ENCODE peak calls at places on chromosomes 6 and 20, in eight cellular contexts. P is activated gamma-delta T cell, X is cardiac fibroblast, V is hypothalamus, R is LoVo, I is SIG-M5, U is A172, W is GM12864. T is an unnamed sample.

GRCh38 chr6:167748046-167748445 is 78.7 kb upstream of the AFDN start:
- DNase-seq in V (no peak), I (no peak), X (no peak), W (no peak), U (no peak), R (no peak), P (no peak), T (no peak)

GRCh38 chr6:10166031-10166430 is 248.8 kb downstream of the TFAP2A start:
- DNase-seq in V (no peak), U (no peak), X (no peak), W (no peak), P (no peak), I (no peak), R (no peak), T (no peak)

GRCh38 chr20:22214296-22214695 is 370.1 kb downstream of the FOXA2 start:
- DNase-seq in P (no peak), W (no peak), V (no peak), U (no peak), I (no peak), R (no peak), X (no peak), T (no peak)

GRCh38 chr6:126300735-126301134 is 39.2 kb upstream of the CENPW start:
- DNase-seq in X (no peak), R (no peak), W (no peak), V (no peak), P (no peak), U (no peak), I (no peak), T (no peak)

GRCh38 chr20:62360854-62361798 is 6.0 kb downstream of the LAMA5 start:
- DNase-seq in U (peak; percentile 72), P (no peak), R (peak; percentile 62), V (no peak), X (no peak), W (no peak), I (no peak), T (no peak)

GRCh38 chr20:57256205-57256604 is 10.2 kb downstream of the BMP7 start:
- DNase-seq in W (no peak), P (no peak), R (no peak), X (no peak), V (no peak), U (no peak), I (no peak), T (no peak)

GRCh38 chr20:59222982-59223610 is 59.5 kb downstream of the ZNF831 start:
- DNase-seq in I (no peak), V (no peak), U (no peak), W (no peak), X (peak; percentile 3), P (no peak), R (peak; percentile 4), T (no peak)

GRCh38 chr20:62719250-62719945 is 10.8 kb downstream of the NTSR1 start:
- DNase-seq in X (no peak), W (no peak), I (no peak), P (no peak), R (no peak), U (peak; percentile 65), V (no peak), T (no peak)

GRCh38 chr6:144639654-144640053 is 354.5 kb downstream of the UTRN start:
- DNase-seq in X (no peak), P (no peak), I (no peak), U (no peak), R (no peak), W (no peak), V (no peak), T (no peak)

GRCh38 chr6:11711644-11711993 is 67.0 kb downstream of the ADTRP start:
- DNase-seq in I (no peak), V (no peak), X (no peak), R (no peak), U (no peak), W (no peak), P (no peak), T (no peak)

GRCh38 chr6:101605426-101605825 is 211.9 kb downstream of the GRIK2 start:
- DNase-seq in I (no peak), X (no peak), P (no peak), W (no peak), R (no peak), V (no peak), U (no peak), T (no peak)

GRCh38 chr6:48109902-48110301 is 1.1 kb downstream of the PTCHD4 start:
- DNase-seq in P (no peak), R (no peak), X (no peak), V (no peak), U (no peak), W (no peak), I (no peak), T (peak; percentile 11)

GRCh38 chr6:35096129-35096852 is 44.8 kb downstream of the TCP11 start:
- DNase-seq in U (peak; percentile 59), R (peak; percentile 41), I (no peak), V (no peak), P (no peak), X (peak; percentile 77), W (no peak), T (peak; percentile 28)

GRCh38 chr6:11230158-11231107 is 2.0 kb downstream of the NEDD9 start:
- DNase-seq in X (no peak), R (no peak), I (no peak), V (no peak), P (no peak), W (no peak), U (no peak), T (no peak)

GRCh38 chr6:49551126-49551865 is 828 bp downstream of the C6orf141 start:
- DNase-seq in W (no peak), R (peak; percentile 26), U (no peak), I (no peak), X (no peak), P (no peak), V (no peak), T (peak; percentile 31)

GRCh38 chr6:91626935-91627334 is 1040.1 kb upstream of the MAP3K7 start:
- DNase-seq in P (no peak), X (no peak), U (no peak), I (no peak), W (no peak), R (no peak), V (no peak), T (no peak)

GRCh38 chr6:102398788-102399390 is 1005.4 kb downstream of the GRIK2 start:
- DNase-seq in U (no peak), X (no peak), P (no peak), R (no peak), W (no peak), I (no peak), V (no peak), T (no peak)

GRCh38 chr20:47973519-47974233 is 188.4 kb upstream of the SULF2 start:
- DNase-seq in W (no peak), V (no peak), X (peak; percentile 30), I (no peak), R (no peak), U (no peak), P (no peak), T (no peak)

GRCh38 chr6:100276311-100277057 is 188.2 kb downstream of the SIM1 start:
- DNase-seq in V (no peak), U (peak; percentile 12), P (no peak), I (no peak), X (no peak), R (no peak), W (no peak), T (no peak)

GRCh38 chr20:22805970-22806369 is 221.6 kb upstream of the FOXA2 start:
- DNase-seq in I (no peak), X (no peak), V (no peak), U (no peak), P (no peak), R (no peak), W (no peak), T (no peak)

GRCh38 chr6:55868910-55869479 is 6.4 kb downstream of the BMP5 start:
- DNase-seq in V (no peak), X (no peak), I (no peak), P (no peak), W (peak; percentile 22), R (peak; percentile 58), U (peak; percentile 96), T (no peak)

GRCh38 chr6:29737707-29738630 is 14.7 kb downstream of the HLA-F start:
- DNase-seq in W (peak; percentile 37), R (peak; percentile 42), X (peak; percentile 81), P (no peak), I (no peak), U (peak; percentile 42), V (no peak), T (peak; percentile 60)

GRCh38 chr6:103327079-103327478 is 1532.6 kb downstream of the HACE1 start:
- DNase-seq in X (no peak), U (no peak), I (no peak), V (no peak), R (no peak), P (no peak), W (no peak), T (no peak)

GRCh38 chr20:4812641-4813075 is 90.9 kb downstream of the PRND start:
- DNase-seq in X (no peak), W (no peak), V (no peak), U (no peak), I (no peak), P (no peak), R (no peak), T (no peak)

GRCh38 chr6:71395731-71396409 is 107.3 kb downstream of the OGFRL1 start:
- DNase-seq in W (no peak), R (no peak), I (no peak), U (no peak), P (no peak), X (no peak), V (no peak), T (no peak)

GRCh38 chr6:138287144-138287955 is 69.1 kb upstream of the PBOV1 start:
- DNase-seq in X (peak; percentile 16), I (no peak), P (no peak), R (peak; percentile 54), U (no peak), W (peak; percentile 13), V (no peak), T (peak; percentile 50)

GRCh38 chr6:168034537-168034936 is 37.1 kb downstream of the KIF25 start:
- DNase-seq in I (no peak), W (no peak), V (no peak), X (no peak), R (no peak), U (no peak), P (no peak), T (no peak)

GRCh38 chr6:127342296-127342945 is 988 bp downstream of the ECHDC1 start:
- DNase-seq in W (no peak), V (no peak), X (peak; percentile 65), R (peak; percentile 55), U (peak; percentile 41), I (no peak), P (no peak), T (peak; percentile 62)

GRCh38 chr6:170181338-170181690 is 109.6 kb downstream of the DLL1 start:
- DNase-seq in P (no peak), R (no peak), I (no peak), W (no peak), V (no peak), U (no peak), X (no peak), T (no peak)

GRCh38 chr6:87897581-87898147 is 150.0 kb upstream of the SPACA1 start:
- DNase-seq in R (no peak), P (no peak), U (no peak), V (no peak), I (no peak), W (no peak), X (peak; percentile 8), T (no peak)

GRCh38 chr6:106608080-106608668 is 21.1 kb downstream of the RTN4IP1 start:
- DNase-seq in X (peak; percentile 55), U (peak; percentile 61), I (no peak), P (no peak), V (no peak), W (peak; percentile 57), R (peak; percentile 58), T (peak; percentile 77)

GRCh38 chr20:24502184-24502583 is 32.8 kb downstream of the SYNDIG1 start:
- DNase-seq in W (no peak), P (no peak), V (no peak), I (no peak), U (peak; percentile 94), X (peak; percentile 67), R (no peak), T (no peak)

GRCh38 chr6:126909493-126909892 is 209.0 kb upstream of the RSPO3 start:
- DNase-seq in X (no peak), V (no peak), P (no peak), R (no peak), W (no peak), I (no peak), U (no peak), T (no peak)

T was measured in ACHN.